ENCODE peak calls at places on chromosome 9, in ten cellular contexts. M, O, I, D, K, B, Z, R, E and L are unnamed samples.

GRCh38 chr9:98807811-98808195 is 333 bp downstream of the GALNT12 start:
- DNase-seq in M (no peak), O (no peak), I (no peak), D (no peak), K (no peak), B (no peak), Z (no peak), R (peak), E (peak), L (no peak)

GRCh38 chr9:101536938-101537337 is 3.3 kb downstream of the RNF20 start:
- DNase-seq in M (no peak), O (peak), I (no peak), D (no peak), K (no peak), B (no peak), Z (peak), R (no peak), E (peak), L (peak)

GRCh38 chr9:21782207-21782606 is 20.2 kb upstream of the MTAP start:
- DNase-seq in M (no peak), O (no peak), I (no peak), D (no peak), K (no peak), B (no peak), Z (no peak), R (no peak), E (no peak), L (peak)

GRCh38 chr9:105725370-105725769 is 31.0 kb downstream of the TMEM38B start:
- DNase-seq in M (no peak), O (no peak), I (no peak), D (no peak), K (no peak), B (no peak), Z (no peak), R (no peak), E (no peak), L (no peak)

GRCh38 chr9:112325127-112325526 is 8.3 kb downstream of the PTBP3 start:
- DNase-seq in M (no peak), O (no peak), I (no peak), D (no peak), K (no peak), B (no peak), Z (no peak), R (no peak), E (no peak), L (no peak)

GRCh38 chr9:7315746-7316457 is 483.7 kb downstream of the DMAC1 start:
- DNase-seq in M (no peak), O (peak), I (no peak), D (no peak), K (no peak), B (no peak), Z (no peak), R (no peak), E (no peak), L (no peak)

GRCh38 chr9:99356512-99356971 is 134.5 kb downstream of the SEC61B start:
- DNase-seq in M (no peak), O (peak), I (peak), D (no peak), K (no peak), B (no peak), Z (no peak), R (no peak), E (no peak), L (peak)

GRCh38 chr9:34513567-34514214 is 9.1 kb downstream of the ENHO start:
- DNase-seq in M (no peak), O (peak), I (no peak), D (peak), K (no peak), B (no peak), Z (no peak), R (no peak), E (peak), L (peak)

GRCh38 chr9:134366223-134367031 is 40.2 kb downstream of the RXRA start:
- DNase-seq in M (no peak), O (peak), I (peak), D (peak), K (no peak), B (no peak), Z (peak), R (no peak), E (peak), L (peak)